ENCODE peak calls at places on chromosome 3, in six cellular contexts. W, Z, P, F, T and L are unnamed samples.

GRCh38 chr3:120741837-120742197 is 499 bp downstream of the RABL3 start:
- DNase-seq in Z (no peak), W (no peak), F (no peak), P (no peak), T (no peak), L (no peak)

GRCh38 chr3:149647812-149648211 is 10.0 kb downstream of the WWTR1 start:
- DNase-seq in F (no peak), Z (no peak), T (no peak), P (no peak), W (no peak), L (no peak)

GRCh38 chr3:111621535-111621934 is 26.4 kb upstream of the ZBED2 start:
- DNase-seq in Z (no peak), T (peak), W (no peak), F (no peak), P (peak), L (no peak)

GRCh38 chr3:51708216-51708845 is 1.5 kb downstream of the GRM2 start:
- DNase-seq in F (no peak), W (no peak), T (peak), Z (no peak), P (no peak), L (peak)

GRCh38 chr3:188584162-188584529 is 430.2 kb downstream of the LPP start:
- DNase-seq in Z (no peak), F (no peak), W (no peak), T (no peak), P (peak), L (no peak)

GRCh38 chr3:148924572-148924971 is 59.5 kb downstream of the CPA3 start:
- DNase-seq in T (no peak), Z (no peak), P (no peak), W (no peak), F (no peak), L (no peak)

GRCh38 chr3:13626915-13627460 is 78.1 kb downstream of the FBLN2 start:
- DNase-seq in P (no peak), W (no peak), T (no peak), Z (no peak), F (no peak), L (no peak)

GRCh38 chr3:142863010-142863787 is 25.7 kb downstream of the PCOLCE2 start:
- DNase-seq in T (peak), Z (no peak), W (no peak), F (no peak), P (peak), L (no peak)

GRCh38 chr3:30535515-30535914 is 70.9 kb upstream of the TGFBR2 start:
- DNase-seq in Z (no peak), T (no peak), F (no peak), P (no peak), W (no peak), L (no peak)

GRCh38 chr3:120454076-120454689 is 3.4 kb upstream of the FSTL1 start:
- DNase-seq in T (no peak), P (no peak), W (no peak), F (no peak), Z (no peak), L (no peak)

GRCh38 chr3:61894988-61895935 is 333.9 kb downstream of the PTPRG start:
- DNase-seq in T (peak), F (peak), Z (peak), W (peak), P (peak), L (no peak)

GRCh38 chr3:193822492-193823220 is 229.6 kb downstream of the OPA1 start:
- DNase-seq in T (no peak), F (no peak), P (no peak), W (no peak), Z (no peak), L (no peak)

GRCh38 chr3:11641683-11642407 is 1.9 kb downstream of the VGLL4 start:
- DNase-seq in Z (peak), T (no peak), W (peak), P (peak), F (no peak), L (no peak)

GRCh38 chr3:136659253-136659652 is 92.9 kb downstream of the STAG1 start:
- DNase-seq in F (no peak), P (peak), Z (no peak), T (no peak), W (peak), L (no peak)

GRCh38 chr3:7897643-7898042 is 604.0 kb upstream of the LMCD1 start:
- DNase-seq in P (no peak), Z (no peak), T (no peak), F (no peak), W (no peak), L (no peak)

GRCh38 chr3:65595222-65595996 is 443.3 kb downstream of the MAGI1 start:
- DNase-seq in T (no peak), W (no peak), F (no peak), P (peak), Z (no peak), L (no peak)

GRCh38 chr3:134294302-134294925 is 43.8 kb upstream of the RYK start:
- DNase-seq in Z (peak), F (peak), T (no peak), P (no peak), W (no peak), L (no peak)

GRCh38 chr3:189394599-189395121 is 222.9 kb downstream of the TPRG1 start:
- DNase-seq in Z (no peak), T (no peak), P (no peak), F (no peak), W (no peak), L (no peak)

GRCh38 chr3:136630911-136631310 is 121.3 kb downstream of the STAG1 start:
- DNase-seq in Z (no peak), T (no peak), W (no peak), F (no peak), P (no peak), L (no peak)

GRCh38 chr3:160815280-160815679 is 59.2 kb downstream of the PPM1L start:
- DNase-seq in F (no peak), P (peak), Z (no peak), T (no peak), W (no peak), L (no peak)

GRCh38 chr3:133941390-133941789 is 45.7 kb upstream of the RAB6B start:
- DNase-seq in Z (no peak), P (peak), F (no peak), W (no peak), T (peak), L (no peak)

GRCh38 chr3:40387895-40388254 is 891 bp downstream of the ENTPD3 start:
- DNase-seq in T (no peak), W (no peak), P (peak), F (no peak), Z (no peak), L (no peak)

GRCh38 chr3:159764211-159765024 is 224.2 kb upstream of the IL12A start:
- DNase-seq in Z (peak), T (no peak), P (no peak), F (no peak), W (peak), L (no peak)

GRCh38 chr3:192881159-192881786 is 36.4 kb downstream of the MB21D2 start:
- DNase-seq in T (no peak), P (no peak), Z (no peak), F (no peak), W (no peak), L (no peak)

GRCh38 chr3:40976241-40976640 is 223.1 kb upstream of the CTNNB1 start:
- DNase-seq in T (no peak), F (no peak), W (no peak), P (no peak), Z (no peak), L (no peak)

GRCh38 chr3:156516284-156516683 is 38.6 kb downstream of the SSR3 start:
- DNase-seq in P (no peak), W (no peak), T (no peak), F (no peak), Z (no peak), L (no peak)

GRCh38 chr3:114213669-114214541 is 23.5 kb downstream of the ZNF80 start:
- DNase-seq in P (peak), W (peak), Z (peak), T (peak), F (peak), L (peak)
- TF ChIP-seq CTCF in P (peak), W (no peak), Z (no peak), T (peak), F (peak), L (no peak)

DNA sequence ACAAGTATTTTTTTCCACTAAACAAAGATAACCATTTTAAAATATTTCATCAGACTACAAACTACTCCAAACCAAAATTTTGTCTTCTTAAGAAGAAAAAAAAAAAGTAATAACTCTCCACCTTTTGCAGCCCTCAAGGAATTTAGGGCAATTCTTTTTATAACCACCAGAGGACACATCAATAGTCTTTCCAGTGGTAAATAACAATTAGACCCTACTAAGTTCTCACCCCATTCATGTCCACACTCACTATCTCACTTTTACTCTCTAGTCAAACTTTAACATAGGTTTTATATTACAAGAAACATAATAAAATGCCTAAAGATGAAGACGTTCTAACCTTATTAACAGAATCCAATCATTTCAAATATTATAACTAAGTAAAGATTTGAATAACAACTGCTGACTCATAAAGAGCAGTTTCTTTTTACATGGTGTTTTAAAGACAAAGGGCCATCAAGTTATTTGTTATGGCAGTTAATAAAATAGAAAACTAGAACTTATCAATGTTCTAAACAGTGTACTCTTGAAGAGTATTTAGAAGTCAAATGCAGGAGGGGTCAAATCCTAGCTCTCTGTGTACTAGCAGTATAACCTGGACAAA is 33.0 kb downstream of the CCDC39 start:
- DNase-seq in T (no peak), P (peak), Z (no peak), F (no peak), W (no peak), L (no peak)
- TF ChIP-seq CTCF in T (peak), P (peak), Z (no peak), F (no peak), W (peak), L (no peak)

DNA sequence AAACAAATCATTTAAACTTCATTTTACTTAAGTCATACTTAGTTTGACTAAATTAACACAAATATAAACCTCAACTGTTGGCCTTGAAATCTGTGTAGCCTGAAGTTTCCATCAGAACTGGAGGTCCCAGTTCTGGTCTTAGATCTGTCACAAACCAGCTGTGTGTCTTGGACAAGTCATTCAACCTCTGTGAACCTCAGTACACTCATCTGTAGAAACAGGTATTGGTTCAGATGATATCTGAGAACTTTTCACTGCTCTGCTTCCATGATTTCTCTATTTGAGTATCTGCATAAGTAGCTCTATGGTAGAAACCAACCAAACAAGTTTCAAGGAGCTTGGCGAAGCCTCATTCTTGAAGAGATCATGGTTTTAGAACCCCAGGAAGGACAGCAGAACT is 60.4 kb upstream of the SLC2A2 start:
- DNase-seq in T (no peak), Z (no peak), P (no peak), W (no peak), F (no peak), L (no peak)
- TF ChIP-seq CTCF in T (no peak), Z (no peak), P (no peak), W (no peak), F (no peak), L (no peak)

DNA sequence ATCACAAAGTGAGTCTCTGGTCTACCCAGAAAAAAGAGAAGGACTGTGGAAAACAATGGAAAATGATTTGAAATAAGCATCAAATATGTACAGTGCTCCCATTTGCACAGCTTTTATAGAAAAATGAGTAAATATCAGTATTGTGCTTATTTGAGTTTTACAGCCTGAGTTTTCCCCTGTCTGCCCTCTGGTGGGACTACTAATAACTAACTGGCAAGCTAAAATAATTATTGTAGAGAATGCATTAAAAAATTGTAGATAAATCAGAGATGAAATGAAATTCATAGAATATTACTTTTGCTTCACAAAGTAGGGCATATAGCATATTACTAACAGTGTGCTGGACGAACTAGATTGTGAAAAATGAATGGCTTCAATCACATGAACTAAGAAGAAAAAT is 287.1 kb downstream of the NAALADL2 start:
- DNase-seq in F (no peak), Z (no peak), P (no peak), T (no peak), W (peak), L (no peak)
- TF ChIP-seq CTCF in F (no peak), Z (no peak), P (no peak), T (peak), W (peak), L (no peak)